ENCODE peak calls at places on chromosomes 3 and 15, in eight cellular contexts. D is psoas muscle, F is GM23248, U is cardiac muscle cell, A is left ventricle myocardium inferior, Q is upper lobe of right lung, E is A549, B is lower lobe of right lung. K is an unnamed sample.

GRCh38 chr15:91566116-91566515 is 287.4 kb upstream of the SLCO3A1 start:
- DNase-seq in U (no peak), D (no peak), A (no peak), Q (no peak), E (no peak), B (no peak), F (no peak), K (no peak)

GRCh38 chr3:29284578-29284977 is 3.7 kb downstream of the RBMS3 start:
- DNase-seq in U (no peak), A (no peak), D (no peak), B (no peak), Q (no peak), E (no peak), F (peak; percentile 51), K (no peak)

GRCh38 chr3:63625161-63625560 is 27.3 kb upstream of the SNTN start:
- DNase-seq in F (peak; percentile 93), Q (no peak), D (no peak), U (peak; percentile 59), A (no peak), E (no peak), B (no peak), K (no peak)

GRCh38 chr3:130900959-130901358 is 7.1 kb downstream of the ATP2C1 start:
- DNase-seq in A (no peak), Q (no peak), B (no peak), E (peak; percentile 4), U (peak; percentile 7), F (no peak), D (no peak), K (no peak)

GRCh38 chr3:176359211-176359610 is 838.1 kb downstream of the TBL1XR1 start:
- DNase-seq in D (no peak), Q (no peak), U (no peak), B (no peak), A (no peak), E (no peak), F (no peak), K (no peak)

GRCh38 chr15:84570164-84570692 is 30.6 kb upstream of the ZSCAN2 start:
- DNase-seq in U (peak; percentile 41), Q (peak; percentile 83), E (peak; percentile 44), D (peak; percentile 81), B (peak; percentile 76), F (peak; percentile 76), A (peak; percentile 65), K (peak; percentile 70)

GRCh38 chr3:13391308-13391707 is 28.8 kb downstream of the NUP210 start:
- DNase-seq in F (no peak), E (no peak), A (no peak), D (no peak), Q (no peak), B (no peak), U (no peak), K (no peak)

GRCh38 chr15:34837246-34838016 is 42.1 kb upstream of the ACTC1 start:
- DNase-seq in F (peak; percentile 90), B (no peak), Q (no peak), U (no peak), D (no peak), E (peak; percentile 10), A (no peak), K (no peak)

GRCh38 chr3:197019535-197019934 is 10.1 kb downstream of the MELTF start:
- DNase-seq in E (no peak), F (no peak), B (no peak), A (no peak), U (no peak), D (no peak), Q (no peak), K (no peak)

GRCh38 chr15:97995881-97996603 is 35.5 kb downstream of the ARRDC4 start:
- DNase-seq in E (no peak), U (peak; percentile 13), B (no peak), Q (no peak), D (no peak), A (no peak), F (peak; percentile 21), K (no peak)

GRCh38 chr15:63573533-63573932 is 23.7 kb upstream of the FBXL22 start:
- DNase-seq in B (no peak), A (no peak), F (peak; percentile 32), D (no peak), U (no peak), Q (no peak), E (no peak), K (no peak)

GRCh38 chr15:58583171-58583908 is 151.5 kb downstream of the LIPC start:
- DNase-seq in Q (no peak), F (no peak), E (no peak), U (no peak), D (no peak), A (no peak), B (no peak), K (no peak)

GRCh38 chr3:13610006-13610570 is 61.2 kb downstream of the FBLN2 start:
- DNase-seq in F (no peak), D (no peak), U (no peak), E (no peak), A (no peak), B (no peak), Q (no peak), K (no peak)

GRCh38 chr3:50853936-50854335 is 179.2 kb downstream of the DOCK3 start:
- DNase-seq in A (no peak), D (no peak), E (no peak), F (peak; percentile 1), Q (no peak), B (no peak), U (no peak), K (no peak)

GRCh38 chr15:33852570-33852969 is 115.7 kb upstream of the CHRM5 start:
- DNase-seq in E (peak; percentile 18), D (no peak), Q (no peak), U (no peak), A (no peak), B (no peak), F (peak; percentile 79), K (no peak)

GRCh38 chr3:142027295-142027694 is 122.0 kb downstream of the TFDP2 start:
- DNase-seq in A (no peak), U (peak; percentile 20), B (no peak), E (no peak), Q (no peak), D (no peak), F (peak; percentile 27), K (no peak)

GRCh38 chr3:29057326-29057725 is 223.5 kb upstream of the RBMS3 start:
- DNase-seq in Q (no peak), D (no peak), A (no peak), U (no peak), F (peak; percentile 85), B (no peak), E (no peak), K (no peak)

GRCh38 chr3:60262546-60262945 is 988.7 kb downstream of the FHIT start:
- DNase-seq in E (no peak), F (no peak), U (no peak), A (no peak), B (no peak), Q (no peak), D (no peak), K (no peak)

GRCh38 chr3:127043041-127043641 is 60.2 kb downstream of the PLXNA1 start:
- DNase-seq in F (no peak), U (no peak), A (no peak), B (peak; percentile 82), Q (peak; percentile 84), D (no peak), E (no peak), K (no peak)

GRCh38 chr15:62503451-62503850 is 338.4 kb upstream of the C2CD4B start:
- DNase-seq in Q (no peak), U (no peak), B (no peak), F (peak; percentile 30), E (no peak), D (peak; percentile 56), A (no peak), K (no peak)
- H3K27ac ChIP-seq in Q (no peak overlapping the region), U (no peak overlapping the region), B (no peak overlapping the region), F (no peak overlapping the region), E (peak overlapping the region; percentile 80), D (peak overlapping the region; percentile 44), A (peak overlapping the region; percentile 24), K (no peak overlapping the region)

DNA sequence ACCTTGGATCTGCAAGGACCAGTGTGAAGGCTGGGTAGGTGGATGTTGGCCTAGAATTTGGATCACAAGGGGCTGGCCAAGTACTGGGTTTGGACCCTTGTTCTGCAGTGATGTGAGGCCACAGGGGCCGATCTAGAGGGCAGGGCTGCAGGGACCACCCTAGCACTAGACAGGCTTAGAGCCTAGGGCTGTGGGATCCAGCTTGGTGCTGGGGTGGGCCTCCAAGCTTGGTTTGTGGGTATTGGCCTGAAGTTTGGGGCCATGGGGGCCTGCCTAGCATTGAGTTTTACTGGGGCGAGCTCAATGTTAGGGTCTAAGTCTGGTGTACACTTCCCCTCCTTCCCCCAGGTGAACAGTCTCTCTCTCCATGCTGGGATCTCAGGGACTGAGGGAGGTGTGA is 36.5 kb downstream of the UBE3A start:
- DNase-seq in Q (peak; percentile 53), F (no peak), E (no peak), D (no peak), A (no peak), U (no peak), B (no peak), K (no peak)
- H3K9me3 ChIP-seq in Q (peaks cover 5% of the 10 kb centered on the region), F (no peaks in the 10 kb centered on the region), E (no peaks in the 10 kb centered on the region), D (peaks cover 16% of the 10 kb centered on the region), A (peaks cover 23% of the 10 kb centered on the region), U (no peaks in the 10 kb centered on the region), B (no peaks in the 10 kb centered on the region), K (peaks cover 14% of the 10 kb centered on the region)

GRCh38 chr15:29040367-29040745 is 154.6 kb downstream of the APBA2 start:
- DNase-seq in F (no peak), A (no peak), E (no peak), Q (peak; percentile 7), U (no peak), B (no peak), D (no peak), K (no peak)
- H3K27ac ChIP-seq in F (no peak overlapping the region), A (no peak overlapping the region), E (no peak overlapping the region), Q (no peak overlapping the region), U (no peak overlapping the region), B (no peak overlapping the region), D (no peak overlapping the region), K (no peak overlapping the region)

DNA sequence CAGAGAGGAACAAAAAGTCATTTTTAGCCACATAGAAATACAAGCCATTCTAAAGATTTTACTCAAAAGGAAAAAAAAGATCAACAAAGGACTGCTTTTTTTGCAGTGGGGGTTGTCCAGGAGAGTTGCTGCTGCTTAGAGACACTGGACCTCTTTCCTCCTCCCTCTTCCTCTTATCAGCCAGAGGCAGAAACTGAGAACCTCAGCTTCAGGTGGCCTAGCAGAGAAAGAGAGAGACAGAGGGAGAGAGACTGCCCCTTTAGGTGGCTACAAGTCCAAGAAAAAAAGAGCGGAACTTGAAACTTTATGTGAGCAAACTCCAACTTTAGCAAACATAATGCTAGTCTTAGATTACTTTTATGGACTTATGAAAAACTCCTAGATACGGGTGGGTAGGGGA is 54.2 kb downstream of the NPAP1 start:
- DNase-seq in F (no peak), A (no peak), E (no peak), B (no peak), U (no peak), Q (no peak), D (no peak), K (no peak)
- H3K9me3 ChIP-seq in F (no peaks in the 10 kb centered on the region), A (no peaks in the 10 kb centered on the region), E (no peaks in the 10 kb centered on the region), B (no peaks in the 10 kb centered on the region), U (no peaks in the 10 kb centered on the region), Q (no peaks in the 10 kb centered on the region), D (no peaks in the 10 kb centered on the region), K (peaks cover 59% of the 10 kb centered on the region)

DNA sequence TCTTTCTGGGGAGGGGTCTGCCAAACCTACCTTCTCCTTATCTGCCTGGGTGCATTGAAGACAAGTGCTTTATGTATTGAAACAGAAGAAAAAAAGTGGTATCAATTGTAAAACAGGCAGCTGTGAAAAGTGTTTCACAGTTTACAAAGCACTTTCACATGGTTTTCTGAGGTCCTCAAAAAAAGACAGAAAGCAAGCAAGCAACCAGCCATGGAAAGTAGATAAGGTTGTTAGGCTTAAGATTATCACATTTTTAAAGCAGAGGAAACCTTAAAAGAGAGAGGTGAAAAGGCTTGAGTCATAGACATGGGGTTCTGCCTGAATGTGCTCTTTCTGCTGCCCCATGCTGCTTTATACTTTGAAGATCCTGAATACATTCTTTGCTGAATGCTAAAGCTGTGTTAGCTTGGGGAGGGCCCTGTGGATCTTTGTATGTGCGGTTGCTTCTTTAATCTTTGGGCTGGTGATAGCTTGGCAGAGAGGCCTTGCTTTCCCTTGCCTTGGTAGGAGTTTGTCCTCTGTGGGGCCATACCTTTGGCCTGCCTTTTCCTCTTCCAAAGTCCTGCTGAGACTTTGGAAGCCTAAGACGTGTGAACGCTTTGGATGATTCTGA is 2.6 kb downstream of the SMAD3 start:
- DNase-seq in U (no peak), A (no peak), B (no peak), F (peak; percentile 56), Q (no peak), E (no peak), D (no peak), K (no peak)
- H3K27ac ChIP-seq in U (peak overlapping the region; percentile 36), A (peak overlapping the region; percentile 96), B (peak overlapping the region; percentile 91), F (peak overlapping the region; percentile 83), Q (peak overlapping the region; percentile 6), E (peak overlapping the region; percentile 96), D (peak overlapping the region; percentile 92), K (peak overlapping the region; percentile 90)

K was measured in heart right ventricle.